ENCODE peak calls at places on chromosomes 4 and X, in five cellular contexts. K is sigmoid colon, X is stomach, M is suprapubic skin, V is K562. Y is an unnamed sample.
A peak's percentile ranks its signal among the peaks of the same experiment; 100 is the strongest.

GRCh38 chr4:13411942-13412341 is 72.2 kb downstream of the RAB28 start:
- DNase-seq in K (no peak), X (no peak), M (no peak), V (no peak), Y (no peak)

GRCh38 chr4:129218355-129218754 is 122.4 kb downstream of the C4orf33 start:
- DNase-seq in K (no peak), X (no peak), M (no peak), V (no peak), Y (peak; percentile 8)

GRCh38 chrX:51743179-51743957 is at the start of gene GSPT2:
- DNase-seq in K (peak; percentile 86), X (peak; percentile 55), M (peak; percentile 76), V (peak; percentile 48), Y (peak; percentile 75)

GRCh38 chrX:50081282-50081955 is 119.4 kb downstream of the AKAP4 start:
- DNase-seq in K (no peak), X (peak; percentile 54), M (no peak), V (no peak), Y (peak; percentile 27)

GRCh38 chrX:35040871-35041270 is 98.3 kb downstream of the FAM47B start:
- DNase-seq in K (no peak), X (no peak), M (no peak), V (no peak), Y (no peak)

GRCh38 chr4:169707958-169708643 is 49.6 kb downstream of the HPF1 start:
- DNase-seq in K (no peak), X (no peak), M (no peak), V (no peak), Y (no peak)

GRCh38 chr4:174318829-174319764 is 35.4 kb downstream of the CEP44 start:
- DNase-seq in K (no peak), X (no peak), M (no peak), V (peak; percentile 25), Y (no peak)

GRCh38 chrX:115350696-115351408 is 61.3 kb downstream of the LUZP4 start:
- DNase-seq in K (no peak), X (no peak), M (no peak), V (no peak), Y (no peak)

GRCh38 chr4:151488968-151489367 is 80.0 kb downstream of the FHIP1A start:
- DNase-seq in K (no peak), X (no peak), M (no peak), V (no peak), Y (no peak)

GRCh38 chr4:113445286-113445685 is 316.3 kb downstream of the CAMK2D start:
- DNase-seq in K (peak; percentile 85), X (no peak), M (no peak), V (no peak), Y (peak; percentile 21)

GRCh38 chr4:20565075-20565721 is 135.1 kb upstream of the PACRGL start:
- DNase-seq in K (no peak), X (no peak), M (no peak), V (no peak), Y (no peak)

GRCh38 chr4:182973421-182974340 is 56.5 kb upstream of the DCTD start:
- DNase-seq in K (no peak), X (no peak), M (no peak), V (no peak), Y (no peak)

GRCh38 chr4:7183161-7183560 is 9.2 kb upstream of the SORCS2 start:
- DNase-seq in K (no peak), X (no peak), M (peak; percentile 16), V (no peak), Y (no peak)

GRCh38 chrX:97401154-97401553 is 517.4 kb downstream of the RPA4 start:
- DNase-seq in K (no peak), X (no peak), M (no peak), V (no peak), Y (no peak)

GRCh38 chr4:33467291-33467690 is 2747.1 kb downstream of the PCDH7 start:
- DNase-seq in K (no peak), X (no peak), M (no peak), V (no peak), Y (no peak)

GRCh38 chr4:52869196-52869595 is 7.1 kb downstream of the RASL11B start:
- DNase-seq in K (peak; percentile 70), X (peak; percentile 26), M (peak; percentile 81), V (no peak), Y (peak; percentile 31)

GRCh38 chr4:159197260-159197884 is 94.5 kb downstream of the RAPGEF2 start:
- DNase-seq in K (no peak), X (no peak), M (no peak), V (no peak), Y (no peak)

GRCh38 chr4:39062499-39062898 is 467 bp downstream of the KLHL5 start:
- DNase-seq in K (no peak), X (no peak), M (no peak), V (no peak), Y (no peak)

GRCh38 chr4:138401330-138401729 is 159.2 kb upstream of the SLC7A11 start:
- DNase-seq in K (peak; percentile 69), X (peak; percentile 28), M (no peak), V (no peak), Y (no peak)

GRCh38 chr4:2057382-2058065 is 1.6 kb upstream of the NAT8L start:
- DNase-seq in K (no peak), X (no peak), M (no peak), V (no peak), Y (no peak)
- H3K4me3 ChIP-seq in K (no peak overlapping the region), X (no peak overlapping the region), M (no peak overlapping the region), V (no peak overlapping the region), Y (no peak overlapping the region)

GRCh38 chrX:38732866-38733265 is 68.4 kb upstream of the MID1IP1 start:
- DNase-seq in K (no peak), X (no peak), M (no peak), V (no peak), Y (no peak)
- TF ChIP-seq EP300 in K (no peak), X (no peak), M (no peak), V (no peak), Y (no peak)

GRCh38 chrX:71671043-71671829 is 3.9 kb downstream of the LOC101059915 start:
- DNase-seq in K (no peak), X (no peak), M (no peak), V (no peak), Y (no peak)
- H3K27ac ChIP-seq in K (no peak overlapping the region), X (no peak overlapping the region), M (no peak overlapping the region), V (no peak overlapping the region), Y (no peak overlapping the region)

GRCh38 chrX:103685396-103685795 is 1.1 kb downstream of the MORF4L2 start:
- DNase-seq in K (no peak), X (no peak), M (no peak), V (peak; percentile 36), Y (no peak)
- H3K4me3 ChIP-seq in K (peak overlapping the region; percentile 47), X (peak overlapping the region; percentile 54), M (peak overlapping the region; percentile 60), V (peak overlapping the region; percentile 63), Y (peak overlapping the region; percentile 58)

DNA sequence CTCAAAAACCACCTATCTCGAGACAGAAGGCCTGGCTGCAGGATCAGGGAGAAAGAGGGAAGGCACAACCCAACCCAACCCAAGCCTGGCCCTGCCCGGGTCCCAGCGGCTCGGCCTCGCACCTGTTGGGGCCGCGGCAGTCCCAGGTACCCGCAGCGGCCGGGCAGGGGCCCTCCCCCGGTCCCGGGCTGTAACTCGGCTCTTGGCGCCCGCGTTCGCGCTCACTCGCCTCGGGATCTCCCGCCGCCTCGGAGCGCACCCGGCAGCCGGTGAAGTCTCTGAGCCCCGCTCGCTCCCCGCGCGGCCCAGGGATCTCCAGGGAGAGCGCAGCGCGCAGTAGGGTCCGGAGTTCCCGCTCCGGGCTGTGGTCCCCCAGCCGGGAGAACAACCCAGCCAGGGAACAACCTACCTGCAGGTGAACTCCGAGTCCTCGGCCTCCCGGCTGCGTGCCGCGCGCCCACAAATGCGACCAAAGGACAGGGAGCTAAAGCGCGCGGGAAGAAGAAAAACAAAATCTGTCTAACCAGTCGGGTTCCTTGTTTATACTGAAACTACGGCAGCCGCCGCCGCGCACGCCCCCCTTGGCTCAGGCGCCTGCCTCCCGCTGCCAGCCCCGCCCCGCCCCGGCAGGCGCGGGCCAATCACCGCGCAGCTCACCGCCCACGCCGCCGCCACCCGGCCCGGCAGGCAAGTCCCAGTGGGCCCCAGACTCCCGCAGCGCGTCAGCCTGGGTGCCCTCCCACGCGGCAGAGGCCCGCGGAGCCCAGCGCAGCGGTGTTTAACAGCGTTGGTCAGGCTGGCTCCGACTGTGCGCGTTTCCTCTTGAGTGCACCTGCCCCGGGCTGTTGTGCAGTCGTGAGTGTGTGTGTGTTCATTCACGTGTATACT is at the start of gene RASGEF1B:
- DNase-seq in K (peak; percentile 93), X (peak; percentile 93), M (peak; percentile 91), V (peak; percentile 95), Y (peak; percentile 94)
- TF ChIP-seq EP300 in K (no peak), X (no peak), M (no peak), V (no peak), Y (no peak)

GRCh38 chr4:44150091-44150576 is 298.5 kb downstream of the KCTD8 start:
- DNase-seq in K (no peak), X (no peak), M (no peak), V (no peak), Y (no peak)
- H3K27ac ChIP-seq in K (no peak overlapping the region), X (peak overlapping the region; percentile 4), M (no peak overlapping the region), V (no peak overlapping the region), Y (no peak overlapping the region)